ENCODE peak calls at places on chromosomes 2 and 18, in eight cellular contexts. D is IMR-90, X is astrocyte, Z is hepatocyte, M is mammary epithelial cell, L is GM23248, V is PC-3, B is endothelial cell of umbilical vein. O is an unnamed sample.

GRCh38 chr18:25704096-25704870 is 352.3 kb upstream of the ZNF521 start:
- DNase-seq in D (no peak), X (peak; percentile 7), Z (no peak), M (no peak), L (no peak), V (no peak), B (no peak), O (peak; percentile 9)

GRCh38 chr2:238339395-238339780 is 19.1 kb downstream of the TRAF3IP1 start:
- DNase-seq in D (no peak), X (no peak), Z (no peak), M (peak; percentile 53), L (no peak), V (peak; percentile 8), B (no peak), O (no peak)

GRCh38 chr2:239586651-239587310 is 186.0 kb upstream of the HDAC4 start:
- DNase-seq in D (no peak), X (no peak), Z (no peak), M (no peak), L (no peak), V (no peak), B (no peak), O (no peak)

GRCh38 chr2:8592736-8593135 is 89.1 kb upstream of the ID2 start:
- DNase-seq in D (no peak), X (no peak), Z (no peak), M (no peak), L (no peak), V (peak; percentile 27), B (no peak), O (no peak)

GRCh38 chr2:219536967-219537366 is 6.6 kb downstream of the CHPF start:
- DNase-seq in D (no peak), X (no peak), Z (no peak), M (no peak), L (no peak), V (no peak), B (no peak), O (no peak)

GRCh38 chr2:212811036-212811805 is 272.6 kb upstream of the ERBB4 start:
- DNase-seq in D (peak; percentile 73), X (peak; percentile 85), Z (no peak), M (peak; percentile 36), L (peak; percentile 58), V (no peak), B (no peak), O (peak; percentile 34)

GRCh38 chr2:217914878-217915277 is 87.9 kb downstream of the TNS1 start:
- DNase-seq in D (no peak), X (no peak), Z (no peak), M (no peak), L (no peak), V (no peak), B (no peak), O (no peak)

GRCh38 chr2:178101321-178102079 is 10.7 kb upstream of the RBM45 start:
- DNase-seq in D (peak; percentile 1), X (no peak), Z (no peak), M (peak; percentile 16), L (peak; percentile 15), V (peak; percentile 13), B (no peak), O (peak; percentile 3)

GRCh38 chr2:16737812-16738211 is 72.2 kb upstream of the CYRIA start:
- DNase-seq in D (no peak), X (no peak), Z (no peak), M (no peak), L (no peak), V (no peak), B (no peak), O (no peak)

GRCh38 chr18:23108496-23108895 is 26.8 kb upstream of the CABLES1 start:
- DNase-seq in D (no peak), X (no peak), Z (no peak), M (no peak), L (peak; percentile 46), V (peak; percentile 45), B (no peak), O (no peak)

GRCh38 chr2:136844546-136844945 is 79.2 kb downstream of the THSD7B start:
- DNase-seq in D (no peak), X (no peak), Z (no peak), M (no peak), L (no peak), V (no peak), B (no peak), O (no peak)

GRCh38 chr2:106193491-106193976 is 567 bp downstream of the UXS1 start:
- DNase-seq in D (no peak), X (no peak), Z (peak; percentile 64), M (peak; percentile 37), L (peak; percentile 57), V (no peak), B (peak; percentile 35), O (no peak)

GRCh38 chr2:225328192-225328591 is 71.3 kb upstream of the NYAP2 start:
- DNase-seq in D (peak; percentile 57), X (peak; percentile 54), Z (peak; percentile 39), M (no peak), L (no peak), V (peak; percentile 51), B (peak; percentile 2), O (peak; percentile 2)

GRCh38 chr2:150520887-150521664 is 33.6 kb upstream of the RND3 start:
- DNase-seq in D (peak; percentile 83), X (peak; percentile 70), Z (no peak), M (peak; percentile 91), L (peak; percentile 72), V (peak; percentile 18), B (peak; percentile 24), O (peak; percentile 74)

DNA sequence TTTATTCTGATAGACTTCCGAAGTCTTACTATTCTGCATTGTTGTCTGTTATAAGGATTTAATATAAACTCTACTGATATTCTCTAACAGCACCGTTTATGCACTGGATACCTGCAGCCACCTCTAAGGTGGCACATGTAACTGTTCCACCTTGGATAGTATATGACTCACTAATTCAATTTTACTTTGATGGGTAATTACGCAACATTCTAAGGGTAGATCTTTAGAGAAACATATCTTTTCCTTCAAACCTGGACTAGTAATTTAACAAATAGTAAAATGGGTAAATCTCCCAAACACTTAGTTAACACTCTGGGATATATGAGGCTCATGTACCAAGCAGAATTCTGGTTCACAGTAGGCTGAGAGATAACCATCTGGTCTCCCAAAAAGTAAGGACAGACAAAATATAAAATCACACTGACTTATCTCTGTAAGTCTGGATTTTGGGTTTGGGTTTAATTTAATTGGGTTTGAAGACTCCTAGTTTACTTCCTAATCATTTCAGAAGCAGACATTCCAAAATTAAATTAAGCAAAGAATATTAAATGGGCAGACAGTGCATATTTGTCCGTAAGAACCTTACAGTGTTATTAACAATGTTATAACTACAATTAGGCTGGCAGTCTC is 414.8 kb downstream of the TGIF1 start:
- DNase-seq in D (no peak), X (no peak), Z (no peak), M (no peak), L (no peak), V (no peak), B (no peak), O (no peak)
- H3K4me3 ChIP-seq in D (no peak overlapping the region), X (no peak overlapping the region), Z (no peak overlapping the region), M (no peak overlapping the region), L (no peak overlapping the region), V (no peak overlapping the region), B (no peak overlapping the region), O (no peak overlapping the region)

DNA sequence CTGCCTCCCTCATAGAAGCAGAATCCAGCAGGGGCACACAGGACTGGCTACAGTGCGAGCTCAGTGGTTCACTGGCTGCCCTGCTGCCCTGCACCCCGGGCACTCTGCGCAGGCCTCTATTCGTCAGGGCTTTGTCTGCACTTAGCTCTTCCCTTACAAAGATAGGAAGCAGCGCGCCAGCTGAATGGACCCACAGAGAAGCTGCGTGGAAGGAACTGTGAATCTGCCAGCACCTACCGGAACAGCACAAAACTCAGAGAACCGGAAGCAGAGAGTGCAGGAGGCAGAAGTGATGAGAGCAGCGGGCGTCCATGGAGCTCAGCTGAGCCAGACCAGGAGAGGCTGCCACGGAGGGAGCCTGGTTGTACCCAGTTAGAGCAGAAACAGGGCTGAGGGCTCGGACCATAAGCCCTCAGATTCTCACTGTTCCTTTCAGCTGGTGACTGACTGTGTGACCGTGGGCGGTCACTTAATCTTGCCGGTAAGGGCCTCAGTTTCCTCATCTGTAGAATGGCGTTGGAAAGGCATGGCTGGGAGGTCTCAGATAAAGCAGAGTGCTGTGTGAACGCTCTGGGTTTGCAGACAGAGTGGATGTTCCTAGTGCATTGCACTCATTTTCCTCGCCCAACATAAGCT is 23.1 kb upstream of the SLC66A3 start:
- DNase-seq in D (no peak), X (no peak), Z (no peak), M (no peak), L (no peak), V (no peak), B (no peak), O (no peak)
- H3K4me2 ChIP-seq in D (no peak overlapping the region), X (peak overlapping the region; percentile 86), Z (peak overlapping the region; percentile 92), M (peak overlapping the region; percentile 77), L (no peak overlapping the region), V (peak overlapping the region; percentile 89), B (no peak overlapping the region), O (no peak overlapping the region)

DNA sequence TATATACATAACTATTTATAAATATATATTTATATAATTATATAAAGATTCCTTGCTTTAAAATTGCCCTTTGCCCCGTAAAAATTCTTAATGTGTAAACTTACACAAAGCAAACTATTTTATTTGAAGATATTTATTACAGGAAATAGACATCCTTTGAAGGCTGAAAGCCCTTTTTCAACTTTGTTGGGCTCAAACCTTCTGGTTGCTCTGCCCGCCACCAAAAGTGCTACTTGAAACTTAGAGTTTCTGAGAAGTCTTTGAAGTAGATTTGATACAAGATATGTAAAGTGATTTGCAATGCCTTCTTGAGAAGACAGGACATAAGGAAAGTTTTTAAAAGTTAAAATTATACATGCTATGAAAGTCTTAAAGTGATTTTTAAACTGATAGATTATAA is 36.6 kb upstream of the METAP1D start:
- DNase-seq in D (no peak), X (no peak), Z (no peak), M (no peak), L (no peak), V (no peak), B (no peak), O (no peak)
- H3K4me3 ChIP-seq in D (no peak overlapping the region), X (no peak overlapping the region), Z (no peak overlapping the region), M (no peak overlapping the region), L (no peak overlapping the region), V (no peak overlapping the region), B (no peak overlapping the region), O (no peak overlapping the region)

GRCh38 chr2:188452084-188452483 is 160.4 kb downstream of the GULP1 start:
- DNase-seq in D (peak; percentile 53), X (no peak), Z (no peak), M (no peak), L (no peak), V (no peak), B (no peak), O (peak; percentile 32)

GRCh38 chr2:188450740-188451480 is 159.2 kb downstream of the GULP1 start:
- DNase-seq in D (peak; percentile 47), X (peak; percentile 24), Z (no peak), M (no peak), L (peak; percentile 54), V (no peak), B (no peak), O (peak; percentile 51)

DNA sequence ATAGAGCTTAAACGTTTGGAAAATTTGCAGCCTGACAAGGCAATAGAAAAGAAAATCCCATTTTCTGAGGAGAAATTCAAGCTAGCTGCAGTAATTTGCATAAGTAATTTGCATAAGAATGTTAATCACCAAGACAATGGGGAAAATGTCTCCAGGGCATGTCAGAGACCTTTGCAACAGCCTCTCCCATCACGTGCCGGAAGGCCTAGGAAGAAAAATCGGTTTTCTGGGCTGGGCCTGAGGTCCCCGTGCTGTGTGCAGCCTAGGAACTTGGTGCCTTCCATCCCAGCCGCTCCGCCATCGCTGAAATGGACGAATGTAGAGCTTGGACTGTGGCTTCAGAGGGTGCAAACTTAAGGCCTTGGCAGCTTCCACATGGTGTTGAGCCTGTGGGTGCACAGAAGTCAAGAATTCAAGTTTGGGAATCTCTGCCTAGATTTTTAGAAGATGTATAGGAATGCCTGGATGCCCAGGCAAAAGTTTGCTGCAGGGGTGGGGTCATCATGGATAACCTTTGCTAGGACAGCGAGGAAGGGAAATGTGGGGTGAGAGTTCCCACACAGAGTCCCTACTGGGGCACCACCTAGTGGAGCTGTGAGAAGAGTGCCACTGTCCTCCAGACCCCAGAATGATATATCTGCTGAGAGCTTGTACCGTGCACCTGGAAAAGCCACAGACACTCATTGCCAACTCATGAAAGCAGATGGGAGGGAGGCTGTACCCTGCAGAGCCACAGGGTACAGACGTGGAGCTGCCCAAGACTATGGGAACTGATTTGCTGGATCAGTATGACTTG is 164.6 kb downstream of the GULP1 start:
- DNase-seq in D (no peak), X (no peak), Z (no peak), M (no peak), L (no peak), V (peak; percentile 3), B (no peak), O (no peak)
- H3K4me2 ChIP-seq in D (no peak overlapping the region), X (no peak overlapping the region), Z (no peak overlapping the region), M (no peak overlapping the region), L (no peak overlapping the region), V (no peak overlapping the region), B (no peak overlapping the region), O (no peak overlapping the region)